ENCODE peak calls at places on chromosomes 7 and 10, in five cellular contexts. D is A549, J is HepG2, A is K562, Y is IMR-90. L is an unnamed sample.

GRCh38 chr10:124912487-124912886 is 29.4 kb upstream of the ZRANB1 start:
- DNase-seq in D (no peak), Y (peak), J (no peak), A (no peak), L (no peak)

GRCh38 chr7:4000139-4000538 is 682.0 kb upstream of the FOXK1 start:
- DNase-seq in A (peak), D (no peak), Y (no peak), J (no peak), L (no peak)

GRCh38 chr7:7569615-7570014 is 2.9 kb downstream of the MIOS start:
- DNase-seq in J (no peak), A (no peak), D (no peak), Y (no peak), L (no peak)

GRCh38 chr10:80324891-80325364 is 31.6 kb downstream of the DYDC1 start:
- DNase-seq in D (no peak), J (no peak), A (no peak), Y (no peak), L (no peak)

GRCh38 chr7:11394438-11394837 is 420.8 kb downstream of the PHF14 start:
- DNase-seq in J (peak), D (no peak), A (no peak), Y (no peak), L (no peak)

GRCh38 chr10:114653926-114654325 is 4.1 kb downstream of the ABLIM1 start:
- DNase-seq in A (no peak), Y (no peak), J (no peak), D (no peak), L (no peak)

GRCh38 chr7:77415474-77415821 is 701 bp downstream of the GSAP start:
- DNase-seq in J (no peak), A (no peak), D (no peak), Y (no peak), L (no peak)

GRCh38 chr7:137882806-137883205 is 36.0 kb upstream of the DGKI start:
- DNase-seq in Y (peak), A (no peak), D (no peak), J (no peak), L (no peak)

GRCh38 chr7:57203161-57203791 is 71.0 kb upstream of the ZNF479 start:
- DNase-seq in A (no peak), D (no peak), J (no peak), Y (no peak), L (peak)

GRCh38 chr10:50469778-50470193 is 154.0 kb downstream of the SGMS1 start:
- DNase-seq in A (no peak), Y (no peak), J (no peak), D (no peak), L (no peak)

GRCh38 chr10:93032809-93033137 is 27.8 kb upstream of the CYP26C1 start:
- DNase-seq in J (peak), D (no peak), Y (no peak), A (no peak), L (no peak)

GRCh38 chr10:122113161-122113944 is 124.4 kb downstream of the TACC2 start:
- DNase-seq in A (no peak), Y (peak), J (peak), D (peak), L (peak)

GRCh38 chr10:122114156-122114747 is 125.3 kb downstream of the TACC2 start:
- DNase-seq in D (no peak), Y (peak), J (no peak), A (no peak), L (no peak)

GRCh38 chr10:122115874-122116273 is 126.9 kb downstream of the TACC2 start:
- DNase-seq in Y (no peak), D (no peak), A (no peak), J (no peak), L (no peak)

GRCh38 chr10:122112021-122112616 is 123.2 kb downstream of the TACC2 start:
- DNase-seq in A (no peak), J (no peak), Y (peak), D (peak), L (no peak)

DNA sequence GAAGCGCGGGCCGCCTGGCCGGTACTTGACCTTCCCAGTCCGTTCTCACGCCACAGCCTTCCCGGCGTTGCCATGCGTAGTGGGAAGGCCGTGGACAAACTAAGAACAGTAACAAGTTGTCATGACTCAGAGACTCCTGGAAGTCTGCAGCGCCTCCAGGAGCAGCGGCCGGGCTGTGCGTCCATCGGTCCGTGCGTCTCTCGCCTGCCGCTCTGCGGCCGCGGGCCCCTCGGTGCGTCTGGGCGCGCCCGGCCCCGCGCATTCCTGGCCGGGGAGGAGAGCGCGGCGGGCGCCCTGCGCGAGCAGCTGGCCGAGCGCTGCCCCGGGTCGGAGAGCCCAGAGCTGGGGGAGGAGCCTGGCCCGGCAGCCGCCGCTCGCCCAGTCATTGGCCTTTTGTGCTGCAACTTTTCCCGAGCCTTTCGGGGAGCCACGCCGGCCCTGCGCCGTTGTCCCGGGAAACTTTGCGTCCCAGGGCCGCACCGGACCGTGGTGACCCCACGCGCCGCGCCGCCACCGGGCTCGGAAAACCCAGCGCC is 123.7 kb downstream of the TACC2 start:
- DNase-seq in Y (peak), D (peak), A (peak), J (peak), L (peak)
- TF ChIP-seq RFX5 in Y (no peak), D (peak), A (no peak), J (no peak), L (no peak)

GRCh38 chr7:79453266-79453557 is 255 bp downstream of the MAGI2 start:
- DNase-seq in D (no peak), Y (no peak), A (no peak), J (no peak), L (no peak)

GRCh38 chr7:79452495-79453265 is 787 bp downstream of the MAGI2 start:
- DNase-seq in A (no peak), J (peak), Y (peak), D (peak), L (peak)

GRCh38 chr7:79454325-79454960 is 976 bp upstream of the MAGI2 start:
- DNase-seq in A (no peak), Y (peak), D (no peak), J (no peak), L (no peak)

GRCh38 chr7:79455173-79455790 is 1.8 kb upstream of the MAGI2 start:
- DNase-seq in J (no peak), D (no peak), Y (no peak), A (no peak), L (no peak)

DNA sequence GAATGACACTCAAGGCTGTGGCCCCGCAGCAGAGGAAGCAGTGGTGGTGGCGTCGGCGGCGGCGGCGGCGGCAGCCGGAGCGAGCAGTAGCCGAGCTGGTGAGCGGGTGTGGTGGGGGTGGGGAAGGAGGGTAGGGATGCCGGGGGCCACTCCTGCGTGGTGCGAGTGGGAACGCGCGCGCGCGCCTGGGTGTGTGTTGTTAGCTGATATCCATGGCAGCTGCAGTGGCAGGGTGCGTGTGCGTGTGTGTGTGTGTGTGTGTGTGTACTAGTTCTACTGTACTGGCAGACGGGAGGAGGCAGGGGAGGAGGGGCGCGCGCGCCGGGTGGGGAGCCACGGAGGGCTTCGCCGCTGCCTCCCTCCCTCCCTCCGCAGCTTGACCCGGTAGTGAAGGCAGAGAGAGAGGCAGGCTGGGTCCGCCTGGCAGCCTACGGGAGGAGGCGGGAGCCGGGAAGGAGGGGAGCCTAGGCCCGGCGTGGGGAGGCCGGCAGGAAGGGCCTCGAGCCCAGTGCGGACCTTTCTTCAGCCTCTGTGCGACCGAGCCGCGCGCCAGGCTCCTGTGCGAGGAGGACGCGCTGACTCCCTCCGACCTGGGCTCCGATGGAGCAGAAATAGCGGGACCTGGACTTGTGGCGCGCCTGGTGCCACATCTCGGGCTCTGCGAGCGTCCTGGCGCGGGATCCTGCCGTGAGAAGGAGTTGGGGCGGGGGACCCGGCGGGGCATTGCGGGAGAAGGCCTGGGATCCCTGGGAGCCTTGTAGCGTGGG is at the start of gene MAGI2:
- DNase-seq in Y (peak), D (peak), A (no peak), J (peak), L (peak)
- H3K4me3 ChIP-seq in Y (peak), D (peak), A (no peak), J (peak), L (peak)

DNA sequence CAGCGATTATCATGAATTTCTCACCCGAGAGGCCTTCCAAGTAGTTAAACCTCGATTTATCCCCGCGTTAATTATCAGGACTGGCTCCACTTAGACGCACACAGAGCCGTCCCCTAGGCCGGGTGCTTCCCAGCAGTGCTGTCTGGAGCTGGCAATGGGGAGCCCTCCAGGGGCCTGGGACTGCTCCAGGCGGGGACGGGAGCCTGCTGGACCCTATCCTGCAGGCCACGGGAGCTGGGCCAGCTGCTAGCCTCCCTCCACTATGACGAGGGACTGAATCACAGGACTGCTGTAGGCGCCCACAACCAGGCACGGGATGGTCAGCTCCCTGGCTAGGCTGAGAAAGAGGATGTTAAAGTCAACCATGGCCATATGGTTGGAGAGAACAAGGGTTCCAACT is 229.1 kb downstream of the ELFN1 start:
- DNase-seq in J (no peak), Y (peak), D (no peak), A (no peak), L (peak)
- TF ChIP-seq SMC3 in J (no peak), Y (peak), D (no peak), A (no peak), L (no peak)

DNA sequence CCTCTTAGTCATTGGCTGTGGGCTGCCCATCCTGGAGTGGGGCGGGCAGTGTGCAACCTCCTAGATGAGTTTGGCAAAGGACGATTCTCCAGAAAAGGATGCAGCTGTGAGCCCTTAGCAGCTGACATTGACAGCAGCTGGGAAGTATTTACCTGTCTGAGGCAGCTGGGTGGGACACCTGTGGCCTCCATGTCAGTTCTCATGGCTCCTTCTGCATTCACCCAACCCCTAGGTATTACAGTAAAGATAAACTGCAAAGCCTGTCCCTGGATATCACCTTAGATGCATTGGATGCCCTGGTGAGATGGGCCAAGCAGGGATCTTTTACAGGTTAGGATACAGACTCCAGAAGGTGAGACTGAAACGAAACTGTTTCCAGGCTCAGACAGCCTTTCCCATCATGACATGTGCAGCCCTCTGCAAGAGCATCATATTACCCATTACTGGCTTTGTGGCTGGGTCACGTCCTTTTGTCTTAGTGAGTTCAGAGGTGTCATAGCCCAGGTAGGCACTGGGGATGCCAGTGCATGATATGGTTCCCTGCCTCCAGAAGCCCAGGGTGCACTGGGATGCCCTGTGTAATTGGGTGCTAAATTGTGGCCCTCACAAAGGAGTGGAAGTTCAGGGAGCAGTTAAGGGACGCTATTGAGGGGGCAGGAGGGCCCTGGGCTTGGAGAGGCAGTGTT is 28.9 kb downstream of the MINDY4 start:
- DNase-seq in Y (no peak), A (no peak), J (no peak), D (no peak), L (no peak)
- TF ChIP-seq RFX5 in Y (no peak), A (no peak), J (no peak), D (no peak), L (no peak)

DNA sequence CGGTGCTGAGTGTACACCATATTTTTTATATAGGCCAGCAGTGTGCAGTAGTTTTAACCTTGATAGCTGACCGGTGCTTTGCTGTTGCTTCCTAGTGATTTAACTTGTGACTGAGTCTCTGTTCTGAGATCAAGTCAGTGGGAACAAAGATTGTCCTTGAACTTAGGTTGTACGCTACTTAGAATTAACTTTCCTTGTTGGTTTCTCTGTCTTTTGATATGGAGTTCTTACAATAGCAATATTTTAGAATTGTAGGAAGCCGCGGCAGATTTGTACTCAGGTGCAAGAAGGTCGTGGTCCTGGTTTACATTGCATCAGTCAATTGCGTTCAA is 1.3 kb downstream of the DDX21 start:
- DNase-seq in D (no peak), Y (no peak), A (no peak), J (peak), L (no peak)
- H3K4me3 ChIP-seq in D (peak), Y (peak), A (peak), J (peak), L (peak)

GRCh38 chr10:45076847-45077246 is 76.1 kb downstream of the ZNF22 start:
- DNase-seq in J (no peak), Y (no peak), D (no peak), A (no peak), L (no peak)

GRCh38 chr10:45080321-45080720 is 79.6 kb downstream of the ZNF22 start:
- DNase-seq in D (no peak), A (no peak), Y (no peak), J (no peak), L (no peak)

DNA sequence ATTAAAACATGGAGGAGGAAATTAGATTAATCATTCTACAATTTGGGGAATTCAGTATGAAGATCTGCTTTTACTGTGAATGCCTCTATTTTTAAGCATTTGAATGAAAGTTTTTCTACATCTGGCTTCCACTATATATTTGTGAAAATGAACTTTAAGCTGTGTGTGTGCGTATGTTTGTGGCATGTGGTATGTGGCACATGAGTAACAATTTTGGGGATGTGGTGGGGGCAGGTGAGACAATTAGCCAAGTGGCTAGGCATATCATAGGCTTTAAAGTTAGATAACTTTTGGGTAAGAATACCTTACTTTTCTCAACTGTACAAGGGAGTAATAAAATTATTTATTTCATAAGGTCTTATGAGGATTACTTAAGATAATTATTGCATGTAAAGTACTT is 81.5 kb downstream of the ZNF22 start:
- DNase-seq in Y (no peak), J (no peak), D (no peak), A (no peak), L (no peak)
- TF ChIP-seq SMC3 in Y (no peak), J (no peak), D (no peak), A (no peak), L (no peak)

L was measured in SK-N-SH.